ENCODE peak calls at places on chromosomes 16 and 17, in ten cellular contexts. C, E, O, U, J, G, M, K, V and I are unnamed samples.

GRCh38 chr16:89581861-89582563 is 6.5 kb downstream of the CPNE7 start:
- DNase-seq in J (peak; percentile 78), K (peak; percentile 92), V (no peak), U (no peak), C (no peak), E (peak; percentile 65), O (no peak), M (no peak), G (peak; percentile 48), I (peak; percentile 96)

GRCh38 chr16:87636050-87636684 is 33.9 kb downstream of the JPH3 start:
- DNase-seq in E (peak; percentile 81), V (peak; percentile 53), C (peak; percentile 77), U (peak; percentile 79), M (peak; percentile 74), K (peak; percentile 78), J (peak; percentile 82), O (peak; percentile 80), G (peak; percentile 86), I (peak; percentile 88)

GRCh38 chr16:84271037-84271436 is 23.6 kb upstream of the WFDC1 start:
- DNase-seq in M (no peak), C (no peak), K (no peak), O (no peak), E (no peak), J (no peak), V (no peak), U (no peak), G (no peak), I (no peak)

GRCh38 chr16:55368205-55368604 is 44.2 kb downstream of the IRX6 start:
- DNase-seq in M (no peak), J (no peak), V (no peak), E (peak; percentile 8), G (no peak), O (no peak), K (no peak), U (no peak), C (no peak), I (no peak)

GRCh38 chr17:50203086-50203485 is 1.7 kb upstream of the COL1A1 start:
- DNase-seq in U (no peak), G (no peak), M (no peak), V (no peak), E (no peak), C (no peak), J (no peak), O (no peak), K (peak; percentile 74), I (no peak)

GRCh38 chr17:21357696-21358095 is 18.5 kb upstream of the KCNJ12 start:
- DNase-seq in U (no peak), G (no peak), K (no peak), O (no peak), J (no peak), E (no peak), C (no peak), M (no peak), V (no peak), I (no peak)

GRCh38 chr16:88389621-88390160 is 6.9 kb downstream of the ZNF469 start:
- DNase-seq in K (no peak), J (no peak), O (no peak), E (no peak), G (no peak), U (no peak), V (no peak), C (no peak), M (no peak), I (no peak)

GRCh38 chr17:6831662-6832263 is at the start of gene TEKT1:
- DNase-seq in E (peak; percentile 90), K (peak; percentile 74), U (no peak), O (peak; percentile 74), G (peak; percentile 79), V (peak; percentile 50), C (peak; percentile 75), M (peak; percentile 50), J (no peak), I (peak; percentile 5)

GRCh38 chr16:15418206-15418605 is 16.2 kb upstream of the BMERB1 start:
- DNase-seq in M (no peak), G (no peak), O (no peak), E (no peak), J (no peak), K (peak; percentile 63), U (no peak), C (no peak), V (no peak), I (no peak)

GRCh38 chr17:38601539-38602351 is 4.0 kb downstream of the SRCIN1 start:
- DNase-seq in O (no peak), E (no peak), U (no peak), M (no peak), V (peak; percentile 80), K (no peak), J (no peak), G (no peak), C (no peak), I (peak; percentile 79)

GRCh38 chr17:21686165-21687015 is 5.9 kb upstream of the KCNJ18 start:
- DNase-seq in K (no peak), M (no peak), O (no peak), V (no peak), C (no peak), E (no peak), U (no peak), G (no peak), J (no peak), I (no peak)